ENCODE peak calls at places on chromosomes 16 and 17, in four cellular contexts. X is mesendoderm, L is H1, E is H9. T is an unnamed sample.

GRCh38 chr17:61862105-61862574 is 1.2 kb downstream of the BRIP1 start:
- DNase-seq in E (no peak), X (peak; percentile 39), L (no peak), T (peak; percentile 42)

GRCh38 chr16:9791566-9791965 is 390.7 kb downstream of the GRIN2A start:
- DNase-seq in L (no peak), E (no peak), X (no peak), T (no peak)

GRCh38 chr17:5854871-5855554 is 215.2 kb upstream of the WSCD1 start:
- DNase-seq in X (no peak), E (peak; percentile 4), L (no peak), T (no peak)

GRCh38 chr17:5770556-5771270 is 186.4 kb upstream of the NLRP1 start:
- DNase-seq in L (no peak), X (peak; percentile 42), E (peak; percentile 67), T (no peak)

GRCh38 chr17:78717431-78717980 is 64.6 kb downstream of the CYTH1 start:
- DNase-seq in X (no peak), L (no peak), E (no peak), T (peak; percentile 26)

GRCh38 chr16:11005611-11005975 is 61.2 kb downstream of the CLEC16A start:
- DNase-seq in E (no peak), L (no peak), X (no peak), T (peak; percentile 75)

GRCh38 chr16:28561557-28562187 is 8.0 kb downstream of the SGF29 start:
- DNase-seq in L (no peak), X (peak; percentile 40), E (no peak), T (no peak)

GRCh38 chr17:28540231-28540630 is 12.2 kb downstream of the UNC119 start:
- DNase-seq in E (no peak), X (no peak), L (no peak), T (no peak)

GRCh38 chr16:87076950-87077749 is 240.0 kb downstream of the C16orf95 start:
- DNase-seq in X (peak; percentile 88), L (peak; percentile 65), E (peak; percentile 86), T (peak; percentile 55)

GRCh38 chr16:31785126-31785525 is 88.5 kb upstream of the ZNF267 start:
- DNase-seq in X (no peak), E (no peak), L (no peak), T (no peak)

GRCh38 chr16:53780051-53780450 is 76.1 kb downstream of the FTO start:
- DNase-seq in E (no peak), L (no peak), X (no peak), T (no peak)

GRCh38 chr17:4332296-4332970 is 34.0 kb downstream of the UBE2G1 start:
- DNase-seq in X (peak; percentile 65), L (no peak), E (no peak), T (peak; percentile 33)

GRCh38 chr17:80026359-80027042 is 9.2 kb downstream of the TBC1D16 start:
- DNase-seq in X (no peak), E (no peak), L (no peak), T (no peak)

GRCh38 chr17:64573214-64573613 is 66.4 kb downstream of the CEP95 start:
- DNase-seq in X (no peak), L (no peak), E (no peak), T (no peak)

GRCh38 chr17:35898283-35899070 is 18.3 kb upstream of the CCL5 start:
- DNase-seq in E (no peak), X (no peak), L (no peak), T (no peak)

GRCh38 chr17:2400474-2400866 is 390 bp downstream of the MNT start:
- DNase-seq in E (peak; percentile 82), L (no peak), X (peak; percentile 86), T (no peak)

GRCh38 chr16:7148606-7149005 is 184.0 kb upstream of the RBFOX1 start:
- DNase-seq in L (no peak), E (no peak), X (peak; percentile 33), T (no peak)

GRCh38 chr17:42288985-42289862 is 926 bp downstream of the STAT5A start:
- DNase-seq in X (no peak), L (no peak), E (peak; percentile 78), T (no peak)

GRCh38 chr17:68097161-68097805 is 61.7 kb downstream of the KPNA2 start:
- DNase-seq in E (no peak), L (no peak), X (no peak), T (peak; percentile 26)

GRCh38 chr17:82876602-82877391 is 37.0 kb upstream of the ZNF750 start:
- DNase-seq in X (peak; percentile 57), E (peak; percentile 69), L (no peak), T (peak; percentile 78)

GRCh38 chr17:3885271-3885670 is 7.6 kb downstream of the CAMKK1 start:
- DNase-seq in L (no peak), E (no peak), X (no peak), T (no peak)

DNA sequence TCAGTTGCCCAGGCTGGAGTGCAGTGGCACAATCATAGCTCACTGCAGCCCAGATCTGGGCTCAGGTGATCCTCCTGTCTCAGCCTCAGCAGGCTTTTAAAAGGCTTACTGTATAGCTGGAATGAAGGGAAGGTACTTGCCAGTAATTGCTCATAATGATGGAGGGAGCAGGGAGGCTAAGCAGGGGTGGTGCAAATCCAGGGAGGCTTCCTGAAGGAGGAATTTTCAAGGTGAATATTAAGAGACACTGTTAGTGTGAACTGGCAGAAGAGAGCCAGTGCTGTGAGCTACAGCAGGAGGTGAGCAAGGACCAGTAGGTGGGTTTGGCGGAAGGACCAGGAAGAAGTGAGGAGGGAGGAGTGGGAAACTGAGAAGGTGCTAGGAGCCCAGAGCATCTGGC is 24.7 kb downstream of the CRHR1 start:
- DNase-seq in X (no peak), E (no peak), L (no peak), T (no peak)
- H4K5ac ChIP-seq in X (no peak overlapping the region), E (no peak overlapping the region), L (no peak overlapping the region), T (no peak overlapping the region)

DNA sequence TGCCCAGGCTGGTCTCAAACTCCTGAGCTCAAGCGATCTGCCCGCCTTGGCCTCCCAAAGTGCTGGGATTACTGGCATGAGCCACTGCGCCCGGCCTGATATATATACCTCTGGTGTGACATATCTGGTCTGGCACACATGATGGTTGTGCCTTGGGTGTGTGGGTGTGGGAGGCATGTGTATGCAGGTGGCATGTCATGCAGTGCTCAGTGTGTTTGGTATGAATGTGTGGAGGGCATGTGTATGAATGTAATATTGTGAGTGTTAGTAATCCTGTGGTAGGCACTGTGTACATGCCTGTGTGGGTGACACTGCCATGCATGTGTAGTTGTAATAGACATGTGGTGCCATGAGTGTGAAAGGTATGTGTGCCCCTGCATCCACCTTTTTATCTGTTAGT is 179.3 kb upstream of the GOT2 start:
- DNase-seq in X (no peak), E (no peak), L (no peak), T (no peak)
- H4K5ac ChIP-seq in X (no peak overlapping the region), E (no peak overlapping the region), L (no peak overlapping the region), T (no peak overlapping the region)

DNA sequence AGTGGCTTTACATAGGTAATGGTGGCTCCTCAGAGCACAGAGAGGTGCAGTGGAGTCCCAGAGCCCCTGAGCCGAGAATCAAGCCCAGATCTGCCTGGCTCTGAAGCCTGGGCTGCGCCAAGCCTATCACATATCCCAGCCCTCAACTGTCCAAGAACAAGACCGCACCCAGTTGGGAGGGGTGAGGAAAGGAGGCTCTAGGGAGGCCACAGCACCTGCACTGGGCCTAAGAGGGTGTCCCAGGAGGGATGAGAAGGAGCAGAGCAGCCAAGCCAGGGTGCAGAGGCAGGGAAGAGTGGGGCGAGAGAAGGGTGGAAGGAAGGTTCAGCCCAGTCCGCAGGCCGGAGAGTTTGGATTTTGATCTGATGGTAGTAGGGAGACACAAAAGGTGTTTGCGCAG is 931 bp upstream of the RNF112 start:
- DNase-seq in E (no peak), X (no peak), L (no peak), T (no peak)
- H4K5ac ChIP-seq in E (no peak overlapping the region), X (no peak overlapping the region), L (no peak overlapping the region), T (no peak overlapping the region)

GRCh38 chr16:81450783-81451491 is 6.3 kb downstream of the CMIP start:
- DNase-seq in L (no peak), X (no peak), E (no peak), T (no peak)
- H4K5ac ChIP-seq in L (no peak overlapping the region), X (no peak overlapping the region), E (no peak overlapping the region), T (no peak overlapping the region)

DNA sequence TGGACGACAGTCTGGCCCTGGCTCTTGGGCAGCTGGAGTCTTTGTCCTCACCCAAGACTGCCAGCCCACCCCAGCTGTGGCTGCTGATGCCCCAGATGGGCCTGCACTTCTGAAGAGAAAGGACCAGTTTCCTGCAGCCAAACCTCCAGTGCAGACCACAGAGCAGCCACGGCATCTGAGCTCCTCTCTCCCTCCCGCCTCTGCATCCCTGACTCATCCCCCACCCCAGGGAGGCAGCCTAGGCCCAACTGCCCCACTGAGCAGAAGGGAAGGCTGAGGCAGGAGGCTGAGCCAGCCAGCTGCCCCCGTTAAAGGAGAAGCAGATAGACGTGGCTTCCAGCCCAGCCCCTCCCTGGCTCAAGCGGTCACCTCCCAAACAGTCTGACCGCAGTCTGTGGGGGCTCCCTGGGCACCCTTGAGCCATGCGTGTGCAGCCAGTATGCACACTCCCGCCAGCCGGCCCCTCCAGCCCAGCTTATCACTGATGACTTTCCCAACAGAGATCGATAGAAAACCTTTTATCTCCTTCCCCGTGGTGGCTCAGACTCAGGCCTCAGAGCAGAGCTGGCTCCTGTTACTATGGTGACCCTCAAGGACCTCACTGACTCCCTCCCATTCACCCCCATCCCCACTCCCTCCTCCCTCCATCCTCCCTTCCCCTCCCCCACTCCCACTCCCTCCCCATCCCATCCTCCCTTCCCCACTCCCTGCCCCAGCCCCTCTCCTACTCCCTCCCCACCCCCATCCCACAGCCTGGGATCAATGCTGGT is 12.0 kb upstream of the RAI1 start:
- DNase-seq in L (no peak), X (peak; percentile 35), E (no peak), T (peak; percentile 45)
- H4K5ac ChIP-seq in L (no peak overlapping the region), X (no peak overlapping the region), E (no peak overlapping the region), T (no peak overlapping the region)

T was measured in IMR-90.